ENCODE peak calls at places on chromosomes 2 and 18, in seven cellular contexts. H, I, W, N, L, K and Z are unnamed samples.

GRCh38 chr18:23433360-23433759 is 19.7 kb upstream of the RIOK3 start:
- DNase-seq in H (no peak), I (no peak), W (no peak), N (no peak), L (peak), K (no peak), Z (no peak)

GRCh38 chr2:135373702-135374101 is 157.3 kb downstream of the ZRANB3 start:
- DNase-seq in H (no peak), I (no peak), W (no peak), N (no peak), L (no peak), K (no peak), Z (no peak)

GRCh38 chr18:24875761-24876160 is 415.3 kb downstream of the HRH4 start:
- DNase-seq in H (no peak), I (no peak), W (no peak), N (no peak), L (no peak), K (no peak), Z (no peak)

GRCh38 chr2:152497481-152498052 is 162.6 kb downstream of the FMNL2 start:
- DNase-seq in H (peak), I (peak), W (peak), N (no peak), L (peak), K (no peak), Z (no peak)

GRCh38 chr18:39604836-39605235 is 2039.2 kb upstream of the CELF4 start:
- DNase-seq in H (no peak), I (no peak), W (no peak), N (no peak), L (no peak), K (no peak), Z (no peak)

GRCh38 chr2:124542932-124543640 is 518.0 kb downstream of the CNTNAP5 start:
- DNase-seq in H (no peak), I (no peak), W (no peak), N (no peak), L (no peak), K (no peak), Z (no peak)

GRCh38 chr2:152175012-152175367 is 573 bp downstream of the STAM2 start:
- DNase-seq in H (no peak), I (no peak), W (no peak), N (no peak), L (no peak), K (no peak), Z (no peak)

GRCh38 chr2:220512419-220512818 is 885.0 kb downstream of the SLC4A3 start:
- DNase-seq in H (no peak), I (no peak), W (no peak), N (no peak), L (no peak), K (no peak), Z (no peak)

GRCh38 chr18:6566338-6566911 is 151.7 kb upstream of the L3MBTL4 start:
- DNase-seq in H (no peak), I (no peak), W (no peak), N (no peak), L (no peak), K (no peak), Z (no peak)

GRCh38 chr2:10908195-10908594 is 3.5 kb upstream of the KCNF1 start:
- DNase-seq in H (no peak), I (no peak), W (no peak), N (no peak), L (no peak), K (no peak), Z (no peak)

GRCh38 chr2:239945751-239946569 is 79.2 kb downstream of the NDUFA10 start:
- DNase-seq in H (no peak), I (no peak), W (no peak), N (no peak), L (no peak), K (no peak), Z (no peak)

GRCh38 chr18:78766651-78767533 is 212.7 kb upstream of the SALL3 start:
- DNase-seq in H (no peak), I (no peak), W (no peak), N (no peak), L (no peak), K (no peak), Z (no peak)

GRCh38 chr2:205130111-205130829 is 552.0 kb upstream of the NRP2 start:
- DNase-seq in H (no peak), I (no peak), W (no peak), N (no peak), L (no peak), K (no peak), Z (no peak)
- TF ChIP-seq SIN3A in H (no peak), I (no peak), W (no peak), N (no peak), L (no peak), K (no peak), Z (no peak)

GRCh38 chr2:1840046-1840445 is 95.7 kb upstream of the PXDN start:
- DNase-seq in H (no peak), I (no peak), W (no peak), N (no peak), L (no peak), K (no peak), Z (no peak)

GRCh38 chr2:1838426-1838825 is 94.1 kb upstream of the PXDN start:
- DNase-seq in H (no peak), I (no peak), W (no peak), N (no peak), L (no peak), K (no peak), Z (no peak)

GRCh38 chr2:1837458-1837857 is 93.1 kb upstream of the PXDN start:
- DNase-seq in H (no peak), I (no peak), W (no peak), N (no peak), L (no peak), K (no peak), Z (no peak)

GRCh38 chr2:1837022-1837421 is 92.7 kb upstream of the PXDN start:
- DNase-seq in H (no peak), I (no peak), W (no peak), N (no peak), L (no peak), K (no peak), Z (no peak)

GRCh38 chr2:1839066-1839756 is 94.9 kb upstream of the PXDN start:
- DNase-seq in H (no peak), I (no peak), W (no peak), N (no peak), L (peak), K (no peak), Z (no peak)
- TF ChIP-seq CTCF in H (no peak), I (no peak), W (no peak), N (no peak), L (no peak), K (no peak), Z (no peak)

GRCh38 chr18:37321578-37322496 is 243.8 kb downstream of the CELF4 start:
- DNase-seq in H (no peak), I (no peak), W (no peak), N (no peak), L (no peak), K (peak), Z (no peak)

GRCh38 chr18:37320320-37320719 is 245.3 kb downstream of the CELF4 start:
- DNase-seq in H (no peak), I (no peak), W (no peak), N (no peak), L (no peak), K (no peak), Z (no peak)

GRCh38 chr18:37327063-37327577 is 238.5 kb downstream of the CELF4 start:
- DNase-seq in H (no peak), I (no peak), W (no peak), N (no peak), L (no peak), K (no peak), Z (no peak)

GRCh38 chr18:37318360-37319037 is 247.1 kb downstream of the CELF4 start:
- DNase-seq in H (no peak), I (no peak), W (no peak), N (no peak), L (no peak), K (no peak), Z (no peak)

DNA sequence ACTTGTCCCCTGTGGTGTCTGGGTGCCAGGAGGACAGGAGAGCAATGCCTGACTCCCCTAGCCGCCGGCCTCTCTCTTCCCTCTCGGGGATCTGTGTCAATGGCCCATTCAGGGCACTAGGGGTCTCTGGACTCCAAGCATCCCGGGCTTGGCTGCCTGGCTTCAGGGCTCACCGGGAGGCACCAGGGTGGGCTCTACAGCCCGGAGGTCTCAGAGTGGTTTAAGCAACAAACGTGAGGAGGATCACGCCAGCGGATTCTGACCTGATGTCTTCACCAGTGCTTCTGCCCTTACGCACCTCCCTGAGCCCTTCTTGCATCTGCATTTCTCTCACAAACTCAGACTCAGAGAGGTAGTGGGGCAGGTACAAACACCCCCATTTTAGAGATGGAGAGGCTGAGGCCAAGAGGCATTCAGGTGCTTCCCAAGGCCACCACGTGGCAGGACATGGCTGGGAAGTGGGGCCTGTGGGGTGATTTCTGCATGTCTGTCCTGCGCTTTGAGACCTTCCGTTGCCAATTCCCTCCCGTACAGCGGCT is 243.0 kb downstream of the CELF4 start:
- DNase-seq in H (peak), I (peak), W (peak), N (no peak), L (peak), K (peak), Z (no peak)
- TF ChIP-seq SIN3A in H (no peak), I (no peak), W (no peak), N (no peak), L (no peak), K (no peak), Z (no peak)

DNA sequence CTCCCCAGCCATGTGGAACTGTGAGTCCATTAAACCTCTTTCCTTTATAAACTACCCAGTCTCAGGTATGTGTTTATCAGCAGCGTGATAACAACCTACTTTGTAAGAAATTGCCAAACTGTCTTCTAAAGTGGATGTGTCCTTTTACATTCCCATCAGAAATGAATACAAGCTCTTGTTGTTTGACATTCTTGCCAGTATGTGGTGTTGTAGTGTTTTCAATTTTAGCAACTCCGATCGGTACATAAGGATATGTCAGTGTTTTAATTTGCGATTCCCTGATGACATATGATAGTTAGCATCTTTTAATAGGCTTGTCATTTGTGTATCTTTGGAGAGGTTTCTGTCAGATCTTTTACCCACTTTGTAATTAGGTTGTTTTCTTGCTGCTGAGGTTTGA is 1156.3 kb upstream of the CRIM1 start:
- DNase-seq in H (no peak), I (no peak), W (no peak), N (no peak), L (no peak), K (no peak), Z (no peak)
- TF ChIP-seq CTCF in H (no peak), I (no peak), W (peak), N (no peak), L (no peak), K (no peak), Z (no peak)